ENCODE peak calls at places on chromosomes 16 and 17, in ten cellular contexts. One of them, this sample, is unnamed.

GRCh38 chr16:9911989-9912388 is 270.2 kb downstream of the GRIN2A start:
- DNase-seq in right cardiac atrium: no peak
- DNase-seq in hypothalamus: no peak
- DNase-seq in iris pigment epithelial cell: no peak
- DNase-seq in CD8-positive, alpha-beta T cell: no peak
- DNase-seq in uterus: no peak
- DNase-seq in GM20000: no peak
- DNase-seq in heart right ventricle: no peak
- DNase-seq in Peyer's patch: no peak
- DNase-seq in left cardiac atrium: no peak
- DNase-seq in this sample: no peak

GRCh38 chr17:76716834-76717205 is 6.1 kb upstream of the MXRA7 start:
- DNase-seq in right cardiac atrium: no peak
- DNase-seq in hypothalamus: no peak
- DNase-seq in iris pigment epithelial cell: peak
- DNase-seq in CD8-positive, alpha-beta T cell: no peak
- DNase-seq in uterus: no peak
- DNase-seq in GM20000: no peak
- DNase-seq in heart right ventricle: no peak
- DNase-seq in Peyer's patch: peak
- DNase-seq in left cardiac atrium: no peak
- DNase-seq in this sample: no peak

GRCh38 chr16:24534634-24535033 is 4.7 kb upstream of the RBBP6 start:
- DNase-seq in right cardiac atrium: no peak
- DNase-seq in hypothalamus: no peak
- DNase-seq in iris pigment epithelial cell: no peak
- DNase-seq in CD8-positive, alpha-beta T cell: no peak
- DNase-seq in uterus: no peak
- DNase-seq in GM20000: no peak
- DNase-seq in heart right ventricle: no peak
- DNase-seq in Peyer's patch: no peak
- DNase-seq in left cardiac atrium: no peak
- DNase-seq in this sample: no peak

GRCh38 chr17:17523001-17523713 is 27.0 kb upstream of the RASD1 start:
- DNase-seq in right cardiac atrium: peak
- DNase-seq in hypothalamus: no peak
- DNase-seq in iris pigment epithelial cell: no peak
- DNase-seq in CD8-positive, alpha-beta T cell: no peak
- DNase-seq in uterus: no peak
- DNase-seq in GM20000: no peak
- DNase-seq in heart right ventricle: peak
- DNase-seq in Peyer's patch: no peak
- DNase-seq in left cardiac atrium: no peak
- DNase-seq in this sample: no peak

GRCh38 chr16:15866451-15866850 is 9.6 kb upstream of the MYH11 start:
- DNase-seq in right cardiac atrium: no peak
- DNase-seq in hypothalamus: no peak
- DNase-seq in iris pigment epithelial cell: no peak
- DNase-seq in CD8-positive, alpha-beta T cell: no peak
- DNase-seq in uterus: no peak
- DNase-seq in GM20000: no peak
- DNase-seq in heart right ventricle: no peak
- DNase-seq in Peyer's patch: no peak
- DNase-seq in left cardiac atrium: no peak
- DNase-seq in this sample: no peak

GRCh38 chr16:86294535-86294934 is 215.8 kb upstream of the FOXF1 start:
- DNase-seq in right cardiac atrium: no peak
- DNase-seq in hypothalamus: no peak
- DNase-seq in iris pigment epithelial cell: no peak
- DNase-seq in CD8-positive, alpha-beta T cell: no peak
- DNase-seq in uterus: no peak
- DNase-seq in GM20000: no peak
- DNase-seq in heart right ventricle: no peak
- DNase-seq in Peyer's patch: no peak
- DNase-seq in left cardiac atrium: no peak
- DNase-seq in this sample: no peak

GRCh38 chr17:39767147-39767546 is 29.4 kb downstream of the GRB7 start:
- DNase-seq in right cardiac atrium: no peak
- DNase-seq in hypothalamus: no peak
- DNase-seq in iris pigment epithelial cell: no peak
- DNase-seq in CD8-positive, alpha-beta T cell: no peak
- DNase-seq in uterus: no peak
- DNase-seq in GM20000: peak
- DNase-seq in heart right ventricle: no peak
- DNase-seq in Peyer's patch: no peak
- DNase-seq in left cardiac atrium: no peak
- DNase-seq in this sample: no peak

GRCh38 chr17:81127526-81128177 is 37.7 kb upstream of the PVALEF start:
- DNase-seq in right cardiac atrium: no peak
- DNase-seq in hypothalamus: no peak
- DNase-seq in iris pigment epithelial cell: no peak
- DNase-seq in CD8-positive, alpha-beta T cell: no peak
- DNase-seq in uterus: no peak
- DNase-seq in GM20000: no peak
- DNase-seq in heart right ventricle: no peak
- DNase-seq in Peyer's patch: no peak
- DNase-seq in left cardiac atrium: no peak
- DNase-seq in this sample: no peak

GRCh38 chr17:60554377-60554788 is 28.3 kb upstream of the APPBP2 start:
- DNase-seq in right cardiac atrium: no peak
- DNase-seq in hypothalamus: no peak
- DNase-seq in iris pigment epithelial cell: peak
- DNase-seq in CD8-positive, alpha-beta T cell: no peak
- DNase-seq in uterus: no peak
- DNase-seq in GM20000: no peak
- DNase-seq in heart right ventricle: no peak
- DNase-seq in Peyer's patch: no peak
- DNase-seq in left cardiac atrium: peak
- DNase-seq in this sample: no peak

GRCh38 chr16:53220585-53220984 is 165.8 kb downstream of the CHD9 start:
- DNase-seq in right cardiac atrium: no peak
- DNase-seq in hypothalamus: no peak
- DNase-seq in iris pigment epithelial cell: peak
- DNase-seq in CD8-positive, alpha-beta T cell: peak
- DNase-seq in uterus: no peak
- DNase-seq in GM20000: no peak
- DNase-seq in heart right ventricle: no peak
- DNase-seq in Peyer's patch: no peak
- DNase-seq in left cardiac atrium: no peak
- DNase-seq in this sample: no peak

GRCh38 chr17:51507444-51507843 is 247.1 kb downstream of the UTP18 start:
- DNase-seq in right cardiac atrium: no peak
- DNase-seq in hypothalamus: no peak
- DNase-seq in iris pigment epithelial cell: no peak
- DNase-seq in CD8-positive, alpha-beta T cell: no peak
- DNase-seq in uterus: no peak
- DNase-seq in GM20000: no peak
- DNase-seq in heart right ventricle: no peak
- DNase-seq in Peyer's patch: no peak
- DNase-seq in left cardiac atrium: no peak
- DNase-seq in this sample: no peak

GRCh38 chr16:35305476-35305875 is 1846.1 kb downstream of the TP53TG3F start:
- DNase-seq in right cardiac atrium: no peak
- DNase-seq in hypothalamus: no peak
- DNase-seq in iris pigment epithelial cell: peak
- DNase-seq in CD8-positive, alpha-beta T cell: no peak
- DNase-seq in uterus: no peak
- DNase-seq in GM20000: no peak
- DNase-seq in heart right ventricle: no peak
- DNase-seq in Peyer's patch: no peak
- DNase-seq in left cardiac atrium: no peak
- DNase-seq in this sample: no peak

GRCh38 chr16:69412287-69412686 is 12.1 kb upstream of the CYB5B start:
- DNase-seq in right cardiac atrium: no peak
- DNase-seq in hypothalamus: no peak
- DNase-seq in iris pigment epithelial cell: peak
- DNase-seq in CD8-positive, alpha-beta T cell: no peak
- DNase-seq in uterus: no peak
- DNase-seq in GM20000: no peak
- DNase-seq in heart right ventricle: no peak
- DNase-seq in Peyer's patch: no peak
- DNase-seq in left cardiac atrium: no peak
- DNase-seq in this sample: no peak

GRCh38 chr17:21043296-21044232 is 753 bp upstream of the USP22 start:
- DNase-seq in right cardiac atrium: peak
- DNase-seq in hypothalamus: peak
- DNase-seq in iris pigment epithelial cell: peak
- DNase-seq in CD8-positive, alpha-beta T cell: peak
- DNase-seq in uterus: peak
- DNase-seq in GM20000: no peak
- DNase-seq in heart right ventricle: peak
- DNase-seq in Peyer's patch: no peak
- DNase-seq in left cardiac atrium: peak
- DNase-seq in this sample: peak

GRCh38 chr16:1941924-1942809 is 832 bp downstream of the MSRB1 start:
- DNase-seq in right cardiac atrium: no peak
- DNase-seq in hypothalamus: no peak
- DNase-seq in iris pigment epithelial cell: peak
- DNase-seq in CD8-positive, alpha-beta T cell: no peak
- DNase-seq in uterus: no peak
- DNase-seq in GM20000: no peak
- DNase-seq in heart right ventricle: no peak
- DNase-seq in Peyer's patch: no peak
- DNase-seq in left cardiac atrium: no peak
- DNase-seq in this sample: no peak

GRCh38 chr17:65278050-65278819 is 141.1 kb downstream of the RGS9 start:
- DNase-seq in right cardiac atrium: peak
- DNase-seq in hypothalamus: no peak
- DNase-seq in iris pigment epithelial cell: peak
- DNase-seq in CD8-positive, alpha-beta T cell: peak
- DNase-seq in uterus: no peak
- DNase-seq in GM20000: no peak
- DNase-seq in heart right ventricle: peak
- DNase-seq in Peyer's patch: peak
- DNase-seq in left cardiac atrium: peak
- DNase-seq in this sample: no peak

GRCh38 chr17:74442670-74443515 is 11.0 kb downstream of the GPRC5C start:
- DNase-seq in right cardiac atrium: peak
- DNase-seq in hypothalamus: peak
- DNase-seq in iris pigment epithelial cell: no peak
- DNase-seq in CD8-positive, alpha-beta T cell: peak
- DNase-seq in uterus: peak
- DNase-seq in GM20000: peak
- DNase-seq in heart right ventricle: peak
- DNase-seq in Peyer's patch: peak
- DNase-seq in left cardiac atrium: peak
- DNase-seq in this sample: peak

GRCh38 chr17:66684256-66684655 is 150.7 kb upstream of the CACNG5 start:
- DNase-seq in right cardiac atrium: no peak
- DNase-seq in hypothalamus: no peak
- DNase-seq in iris pigment epithelial cell: no peak
- DNase-seq in CD8-positive, alpha-beta T cell: no peak
- DNase-seq in uterus: no peak
- DNase-seq in GM20000: no peak
- DNase-seq in heart right ventricle: no peak
- DNase-seq in Peyer's patch: no peak
- DNase-seq in left cardiac atrium: no peak
- DNase-seq in this sample: no peak

GRCh38 chr17:67469208-67469980 is 92.3 kb downstream of the PITPNC1 start:
- DNase-seq in right cardiac atrium: no peak
- DNase-seq in hypothalamus: no peak
- DNase-seq in iris pigment epithelial cell: peak
- DNase-seq in CD8-positive, alpha-beta T cell: peak
- DNase-seq in uterus: no peak
- DNase-seq in GM20000: peak
- DNase-seq in heart right ventricle: no peak
- DNase-seq in Peyer's patch: no peak
- DNase-seq in left cardiac atrium: peak
- DNase-seq in this sample: no peak

GRCh38 chr17:76005263-76006149 is 4.9 kb downstream of the CDK3 start:
- DNase-seq in right cardiac atrium: peak
- DNase-seq in hypothalamus: peak
- DNase-seq in iris pigment epithelial cell: peak
- DNase-seq in CD8-positive, alpha-beta T cell: peak
- DNase-seq in uterus: peak
- DNase-seq in GM20000: peak
- DNase-seq in heart right ventricle: peak
- DNase-seq in Peyer's patch: peak
- DNase-seq in left cardiac atrium: peak
- DNase-seq in this sample: no peak

GRCh38 chr17:45923511-45924268 is 29.3 kb downstream of the MAPT start:
- DNase-seq in right cardiac atrium: no peak
- DNase-seq in hypothalamus: no peak
- DNase-seq in iris pigment epithelial cell: peak
- DNase-seq in CD8-positive, alpha-beta T cell: no peak
- DNase-seq in uterus: no peak
- DNase-seq in GM20000: no peak
- DNase-seq in heart right ventricle: no peak
- DNase-seq in Peyer's patch: no peak
- DNase-seq in left cardiac atrium: no peak
- DNase-seq in this sample: no peak

GRCh38 chr16:11114366-11115164 is 141.4 kb downstream of the SOCS1 start:
- DNase-seq in right cardiac atrium: no peak
- DNase-seq in hypothalamus: no peak
- DNase-seq in iris pigment epithelial cell: no peak
- DNase-seq in CD8-positive, alpha-beta T cell: peak
- DNase-seq in uterus: no peak
- DNase-seq in GM20000: no peak
- DNase-seq in heart right ventricle: no peak
- DNase-seq in Peyer's patch: no peak
- DNase-seq in left cardiac atrium: no peak
- DNase-seq in this sample: no peak

GRCh38 chr16:81238296-81239011 is at the start of gene BCO1:
- DNase-seq in right cardiac atrium: no peak
- DNase-seq in hypothalamus: no peak
- DNase-seq in iris pigment epithelial cell: peak
- DNase-seq in CD8-positive, alpha-beta T cell: no peak
- DNase-seq in uterus: peak
- DNase-seq in GM20000: no peak
- DNase-seq in heart right ventricle: no peak
- DNase-seq in Peyer's patch: peak
- DNase-seq in left cardiac atrium: no peak
- DNase-seq in this sample: no peak

GRCh38 chr17:31835984-31836383 is 23.1 kb downstream of the COPRS start:
- DNase-seq in right cardiac atrium: no peak
- DNase-seq in hypothalamus: no peak
- DNase-seq in iris pigment epithelial cell: no peak
- DNase-seq in CD8-positive, alpha-beta T cell: no peak
- DNase-seq in uterus: no peak
- DNase-seq in GM20000: no peak
- DNase-seq in heart right ventricle: no peak
- DNase-seq in Peyer's patch: no peak
- DNase-seq in left cardiac atrium: no peak
- DNase-seq in this sample: no peak

GRCh38 chr16:58085584-58086251 is 43.5 kb downstream of the CFAP20 start:
- DNase-seq in right cardiac atrium: no peak
- DNase-seq in hypothalamus: no peak
- DNase-seq in iris pigment epithelial cell: no peak
- DNase-seq in CD8-positive, alpha-beta T cell: no peak
- DNase-seq in uterus: no peak
- DNase-seq in GM20000: no peak
- DNase-seq in heart right ventricle: no peak
- DNase-seq in Peyer's patch: no peak
- DNase-seq in left cardiac atrium: no peak
- DNase-seq in this sample: no peak

GRCh38 chr17:35740997-35741931 is 9.8 kb downstream of the RASL10B start:
- DNase-seq in right cardiac atrium: no peak
- DNase-seq in hypothalamus: no peak
- DNase-seq in iris pigment epithelial cell: no peak
- DNase-seq in CD8-positive, alpha-beta T cell: no peak
- DNase-seq in uterus: no peak
- DNase-seq in GM20000: no peak
- DNase-seq in heart right ventricle: no peak
- DNase-seq in Peyer's patch: no peak
- DNase-seq in left cardiac atrium: peak
- DNase-seq in this sample: no peak

GRCh38 chr17:44110823-44111633 is 12.4 kb downstream of the HDAC5 start:
- DNase-seq in right cardiac atrium: peak
- DNase-seq in hypothalamus: peak
- DNase-seq in iris pigment epithelial cell: peak
- DNase-seq in CD8-positive, alpha-beta T cell: peak
- DNase-seq in uterus: peak
- DNase-seq in GM20000: peak
- DNase-seq in heart right ventricle: peak
- DNase-seq in Peyer's patch: peak
- DNase-seq in left cardiac atrium: peak
- DNase-seq in this sample: peak

GRCh38 chr17:40317345-40317873 is 8.4 kb downstream of the RARA start:
- DNase-seq in right cardiac atrium: peak
- DNase-seq in hypothalamus: no peak
- DNase-seq in iris pigment epithelial cell: peak
- DNase-seq in CD8-positive, alpha-beta T cell: peak
- DNase-seq in uterus: peak
- DNase-seq in GM20000: peak
- DNase-seq in heart right ventricle: no peak
- DNase-seq in Peyer's patch: peak
- DNase-seq in left cardiac atrium: peak
- DNase-seq in this sample: no peak

This sample was measured in caudate nucleus.